ENCODE peak calls at places on chromosomes 2 and 18, in nine cellular contexts. H is AG08395; T is endothelial cell; S is BJ; F is HAP-1; W is activated CD8-positive, alpha-beta T cell treated with anti-CD3 and anti-CD28 coated beads for 36 hours; E is iris pigment epithelial cell; J is transverse colon; U is osteocyte. V is an unnamed sample.

GRCh38 chr2:6773007-6773693 is 92.6 kb downstream of the CMPK2 start:
- DNase-seq in H (peak; percentile 41), T (peak; percentile 87), S (no peak), F (peak; percentile 45), W (peak; percentile 75), E (peak; percentile 28), J (peak; percentile 58), U (peak; percentile 89), V (peak; percentile 28)

GRCh38 chr2:84776011-84776410 is 104.9 kb downstream of the TRABD2A start:
- DNase-seq in H (no peak), T (no peak), S (no peak), F (no peak), W (no peak), E (peak; percentile 14), J (no peak), U (no peak), V (no peak)

GRCh38 chr2:168583064-168583709 is 127.1 kb downstream of the CERS6 start:
- DNase-seq in H (peak; percentile 14), T (no peak), S (no peak), F (no peak), W (peak; percentile 17), E (peak; percentile 69), J (no peak), U (no peak), V (peak; percentile 12)

GRCh38 chr2:162766092-162766491 is 72.5 kb downstream of the KCNH7 start:
- DNase-seq in H (no peak), T (no peak), S (no peak), F (no peak), W (no peak), E (no peak), J (no peak), U (no peak), V (no peak)

GRCh38 chr18:28718696-28719095 is 541.8 kb upstream of the CDH2 start:
- DNase-seq in H (no peak), T (no peak), S (no peak), F (no peak), W (no peak), E (no peak), J (no peak), U (no peak), V (no peak)

GRCh38 chr2:120729410-120730052 is 6.1 kb upstream of the GLI2 start:
- DNase-seq in H (peak; percentile 74), T (no peak), S (peak; percentile 61), F (no peak), W (no peak), E (peak; percentile 86), J (no peak), U (no peak), V (peak; percentile 92)

GRCh38 chr2:217954469-217954868 is 48.3 kb downstream of the TNS1 start:
- DNase-seq in H (no peak), T (no peak), S (no peak), F (no peak), W (no peak), E (no peak), J (no peak), U (no peak), V (no peak)

GRCh38 chr2:132915812-132916211 is 245.8 kb upstream of the LYPD1 start:
- DNase-seq in H (no peak), T (no peak), S (no peak), F (no peak), W (no peak), E (no peak), J (no peak), U (no peak), V (no peak)

GRCh38 chr2:233822781-233823730 is 31.3 kb downstream of the HJURP start:
- DNase-seq in H (no peak), T (no peak), S (no peak), F (no peak), W (no peak), E (no peak), J (peak; percentile 6), U (peak; percentile 75), V (no peak)

GRCh38 chr18:14922031-14922430 is 174.1 kb downstream of the ANKRD30B start:
- DNase-seq in H (no peak), T (no peak), S (no peak), F (no peak), W (no peak), E (no peak), J (no peak), U (peak; percentile 49), V (no peak)

GRCh38 chr18:79567481-79568147 is 112.0 kb upstream of the CTDP1 start:
- DNase-seq in H (peak; percentile 95), T (peak; percentile 49), S (peak; percentile 80), F (no peak), W (no peak), E (peak; percentile 98), J (no peak), U (no peak), V (peak; percentile 63)

GRCh38 chr2:208285853-208286252 is 19.8 kb downstream of the PIKFYVE start:
- DNase-seq in H (no peak), T (no peak), S (no peak), F (no peak), W (no peak), E (no peak), J (no peak), U (no peak), V (no peak)

GRCh38 chr2:45588158-45588829 is 22.8 kb downstream of the SRBD1 start:
- DNase-seq in H (no peak), T (no peak), S (no peak), F (no peak), W (no peak), E (no peak), J (no peak), U (no peak), V (no peak)

GRCh38 chr2:33909945-33910344 is 310.8 kb upstream of the FAM98A start:
- DNase-seq in H (no peak), T (no peak), S (no peak), F (no peak), W (no peak), E (no peak), J (no peak), U (no peak), V (no peak)

GRCh38 chr2:9212010-9212638 is 5.5 kb downstream of the ASAP2 start:
- DNase-seq in H (no peak), T (no peak), S (no peak), F (no peak), W (no peak), E (no peak), J (peak; percentile 49), U (peak; percentile 36), V (no peak)

GRCh38 chr2:72112421-72112820 is 35.2 kb downstream of the CYP26B1 start:
- DNase-seq in H (peak; percentile 68), T (no peak), S (no peak), F (no peak), W (no peak), E (peak; percentile 74), J (no peak), U (no peak), V (no peak)

GRCh38 chr2:134070281-134070731 is 183.6 kb upstream of the MGAT5 start:
- DNase-seq in H (no peak), T (no peak), S (no peak), F (no peak), W (no peak), E (peak; percentile 7), J (no peak), U (no peak), V (no peak)

GRCh38 chr18:79905389-79905911 is 46.0 kb downstream of the SLC66A2 start:
- DNase-seq in H (no peak), T (no peak), S (no peak), F (no peak), W (no peak), E (peak; percentile 64), J (no peak), U (peak; percentile 83), V (no peak)

GRCh38 chr2:224038049-224038829 is 847 bp downstream of the SERPINE2 start:
- DNase-seq in H (no peak), T (peak; percentile 51), S (no peak), F (no peak), W (peak; percentile 74), E (peak; percentile 28), J (peak; percentile 15), U (no peak), V (peak; percentile 18)

GRCh38 chr2:216855614-216856013 is 4.2 kb downstream of the TNP1 start:
- DNase-seq in H (no peak), T (no peak), S (no peak), F (no peak), W (no peak), E (no peak), J (no peak), U (no peak), V (no peak)

GRCh38 chr2:3738454-3738853 is 35.1 kb downstream of the DCDC2C start:
- DNase-seq in H (no peak), T (peak; percentile 45), S (no peak), F (no peak), W (peak; percentile 46), E (peak; percentile 68), J (no peak), U (peak; percentile 44), V (peak; percentile 12)

GRCh38 chr18:32773187-32773712 is 427 bp upstream of the KLHL14 start:
- DNase-seq in H (no peak), T (no peak), S (no peak), F (no peak), W (no peak), E (no peak), J (no peak), U (no peak), V (no peak)

GRCh38 chr2:210389856-210390255 is 74.9 kb upstream of the MYL1 start:
- DNase-seq in H (no peak), T (no peak), S (no peak), F (no peak), W (no peak), E (no peak), J (no peak), U (no peak), V (no peak)

GRCh38 chr2:178860551-178860950 is 53.3 kb upstream of the TTN start:
- DNase-seq in H (no peak), T (no peak), S (no peak), F (no peak), W (no peak), E (peak; percentile 3), J (no peak), U (no peak), V (no peak)

GRCh38 chr2:203688798-203689197 is 17.6 kb upstream of the CD28 start:
- DNase-seq in H (peak; percentile 67), T (no peak), S (peak; percentile 84), F (no peak), W (no peak), E (peak; percentile 69), J (peak; percentile 23), U (no peak), V (no peak)

GRCh38 chr2:69345434-69345833 is 41.6 kb downstream of the GFPT1 start:
- DNase-seq in H (no peak), T (no peak), S (no peak), F (no peak), W (peak; percentile 52), E (peak; percentile 61), J (no peak), U (no peak), V (no peak)

GRCh38 chr2:239118675-239119211 is 270.9 kb downstream of the TWIST2 start:
- DNase-seq in H (no peak), T (no peak), S (no peak), F (no peak), W (peak; percentile 24), E (no peak), J (no peak), U (no peak), V (no peak)

GRCh38 chr2:42072349-42073118 is 24.7 kb downstream of the PKDCC start:
- DNase-seq in H (no peak), T (no peak), S (no peak), F (no peak), W (no peak), E (no peak), J (peak; percentile 86), U (no peak), V (no peak)

GRCh38 chr2:187011206-187011605 is 162.2 kb upstream of the ZSWIM2 start:
- DNase-seq in H (no peak), T (no peak), S (no peak), F (no peak), W (no peak), E (no peak), J (no peak), U (no peak), V (peak; percentile 43)

GRCh38 chr2:156476516-156477206 is 40.5 kb downstream of the GPD2 start:
- DNase-seq in H (peak; percentile 74), T (no peak), S (peak; percentile 35), F (no peak), W (peak; percentile 33), E (peak; percentile 89), J (no peak), U (no peak), V (peak; percentile 73)

GRCh38 chr18:73793386-73793785 is 354.2 kb downstream of the FBXO15 start:
- DNase-seq in H (no peak), T (no peak), S (no peak), F (no peak), W (no peak), E (peak; percentile 64), J (no peak), U (no peak), V (no peak)